ENCODE peak calls at places on chromosomes 5 and 9, in four cellular contexts. J is GM12878, G is HepG2, P is K562. D is an unnamed sample.

GRCh38 chr9:38343037-38343436 is 49.5 kb upstream of the ALDH1B1 start:
- DNase-seq in J (no peak), P (no peak), G (no peak), D (no peak)

GRCh38 chr5:159441441-159441840 is 111.2 kb upstream of the IL12B start:
- DNase-seq in J (no peak), P (peak; percentile 17), G (peak; percentile 16), D (peak; percentile 74)

GRCh38 chr5:148696438-148697036 is 42.2 kb upstream of the HTR4 start:
- DNase-seq in P (no peak), J (no peak), G (no peak), D (no peak)

GRCh38 chr9:675697-676370 is 165.7 kb upstream of the DMRT1 start:
- DNase-seq in J (no peak), P (no peak), G (no peak), D (no peak)

GRCh38 chr5:173888473-173889135 is 455 bp downstream of the CPEB4 start:
- DNase-seq in P (peak; percentile 32), G (no peak), J (no peak), D (no peak)

GRCh38 chr9:112823257-112823656 is 67.4 kb downstream of the SLC46A2 start:
- DNase-seq in J (no peak), G (no peak), P (no peak), D (no peak)

GRCh38 chr5:68268363-68269130 is 53.0 kb downstream of the PIK3R1 start:
- DNase-seq in J (no peak), G (no peak), P (no peak), D (no peak)

GRCh38 chr9:35798658-35799366 is 7.4 kb downstream of the NPR2 start:
- DNase-seq in P (peak; percentile 53), G (peak; percentile 25), J (no peak), D (no peak)

GRCh38 chr9:6355728-6356127 is 27.6 kb downstream of the TPD52L3 start:
- DNase-seq in J (peak; percentile 24), G (no peak), P (no peak), D (no peak)

GRCh38 chr9:132937463-132937901 is 6.9 kb downstream of the TSC1 start:
- DNase-seq in P (no peak), G (no peak), J (no peak), D (no peak)

GRCh38 chr5:125227333-125228075 is 481.1 kb upstream of the ZNF608 start:
- DNase-seq in P (no peak), J (no peak), G (no peak), D (peak; percentile 1)

GRCh38 chr5:179377421-179378115 is 32.3 kb upstream of the ADAMTS2 start:
- DNase-seq in J (no peak), P (no peak), G (no peak), D (no peak)

GRCh38 chr5:135024956-135025729 is 8.9 kb downstream of the PITX1 start:
- DNase-seq in J (no peak), P (peak; percentile 60), G (no peak), D (peak; percentile 64)

GRCh38 chr5:88583471-88583870 is 299.5 kb downstream of the MEF2C start:
- DNase-seq in J (no peak), P (no peak), G (no peak), D (no peak)

GRCh38 chr9:110303136-110303535 is 34.5 kb downstream of the TXNDC8 start:
- DNase-seq in J (no peak), G (no peak), P (no peak), D (no peak)

GRCh38 chr5:147057051-147057450 is 177.8 kb upstream of the STK32A start:
- DNase-seq in J (no peak), P (no peak), G (no peak), D (no peak)

GRCh38 chr5:140347382-140347781 is 979 bp upstream of the HBEGF start:
- DNase-seq in P (no peak), G (no peak), J (no peak), D (no peak)

GRCh38 chr5:1755321-1755949 is 44.2 kb downstream of the MRPL36 start:
- DNase-seq in J (no peak), P (no peak), G (no peak), D (no peak)

GRCh38 chr5:1754531-1755220 is 45.0 kb downstream of the MRPL36 start:
- DNase-seq in G (no peak), J (no peak), P (no peak), D (no peak)

GRCh38 chr5:1759378-1759970 is 40.2 kb downstream of the MRPL36 start:
- DNase-seq in G (no peak), P (no peak), J (no peak), D (no peak)

GRCh38 chr5:1758574-1758973 is 41.1 kb downstream of the MRPL36 start:
- DNase-seq in P (no peak), J (no peak), G (no peak), D (no peak)

DNA sequence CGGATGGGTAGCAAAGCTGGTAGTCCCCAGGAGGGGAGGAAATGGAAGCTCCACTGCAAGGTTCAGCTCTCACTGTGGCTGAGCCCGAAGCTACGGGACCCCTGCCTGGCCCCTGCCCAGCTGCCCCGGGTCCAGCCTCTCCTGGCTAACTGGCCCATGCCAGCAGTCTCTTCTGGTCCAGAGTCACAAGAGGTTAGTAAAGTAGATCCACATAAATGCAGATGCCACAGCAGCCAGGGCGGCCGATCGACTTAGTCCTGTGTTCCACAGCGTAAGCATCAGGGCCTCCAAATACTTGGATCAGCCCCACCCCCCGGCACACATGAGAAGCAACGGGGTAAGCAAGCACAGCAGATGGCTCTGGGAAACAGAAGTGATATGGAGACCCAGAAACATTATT is 42.1 kb downstream of the MRPL36 start:
- DNase-seq in P (no peak), G (no peak), J (no peak), D (no peak)
- TF ChIP-seq ESRRA in P (no peak), G (no peak), J (no peak), D (no peak)

GRCh38 chr9:76655970-76656369 is 108.3 kb upstream of the PCA3 start:
- DNase-seq in J (no peak), G (no peak), P (no peak), D (no peak)
- H3K4me3 ChIP-seq in J (no peak overlapping the region), G (no peak overlapping the region), P (no peak overlapping the region), D (no peak overlapping the region)

DNA sequence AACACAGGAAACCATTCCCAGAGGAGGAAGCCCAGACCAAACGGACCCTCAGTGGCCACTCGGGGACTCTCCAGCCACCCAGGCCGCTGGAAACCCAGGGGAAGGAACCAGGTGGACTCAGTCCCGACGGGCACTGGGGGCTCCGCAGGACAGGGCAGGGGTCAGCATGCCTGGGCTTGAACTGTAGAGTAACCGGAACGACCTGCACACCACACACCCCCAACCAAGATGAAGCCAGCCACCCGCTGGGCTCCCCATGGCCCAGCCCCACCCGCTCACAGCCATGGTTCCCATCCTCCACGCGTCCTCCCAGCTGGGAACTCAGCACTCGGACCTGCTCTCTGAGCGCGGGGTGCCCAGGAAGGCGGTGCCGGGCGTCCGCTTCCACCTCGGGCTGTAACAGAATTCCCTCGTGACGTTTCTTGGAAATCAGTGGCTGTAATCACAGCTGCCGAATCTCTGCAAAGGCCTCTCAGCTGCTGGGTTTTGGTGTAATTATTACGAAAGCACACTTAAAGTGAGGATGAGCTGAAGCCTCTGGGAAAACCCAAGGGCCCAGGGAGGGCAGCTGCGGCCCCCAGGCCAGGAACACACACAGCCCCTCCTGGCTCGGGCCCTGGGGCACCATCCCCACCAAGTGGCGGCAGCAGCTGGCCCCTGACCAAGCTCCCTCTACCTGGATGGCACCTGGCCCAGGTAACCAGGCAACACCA is 13.8 kb downstream of the NACC2 start:
- DNase-seq in P (no peak), G (no peak), J (no peak), D (no peak)
- TF ChIP-seq ESRRA in P (no peak), G (no peak), J (no peak), D (no peak)

DNA sequence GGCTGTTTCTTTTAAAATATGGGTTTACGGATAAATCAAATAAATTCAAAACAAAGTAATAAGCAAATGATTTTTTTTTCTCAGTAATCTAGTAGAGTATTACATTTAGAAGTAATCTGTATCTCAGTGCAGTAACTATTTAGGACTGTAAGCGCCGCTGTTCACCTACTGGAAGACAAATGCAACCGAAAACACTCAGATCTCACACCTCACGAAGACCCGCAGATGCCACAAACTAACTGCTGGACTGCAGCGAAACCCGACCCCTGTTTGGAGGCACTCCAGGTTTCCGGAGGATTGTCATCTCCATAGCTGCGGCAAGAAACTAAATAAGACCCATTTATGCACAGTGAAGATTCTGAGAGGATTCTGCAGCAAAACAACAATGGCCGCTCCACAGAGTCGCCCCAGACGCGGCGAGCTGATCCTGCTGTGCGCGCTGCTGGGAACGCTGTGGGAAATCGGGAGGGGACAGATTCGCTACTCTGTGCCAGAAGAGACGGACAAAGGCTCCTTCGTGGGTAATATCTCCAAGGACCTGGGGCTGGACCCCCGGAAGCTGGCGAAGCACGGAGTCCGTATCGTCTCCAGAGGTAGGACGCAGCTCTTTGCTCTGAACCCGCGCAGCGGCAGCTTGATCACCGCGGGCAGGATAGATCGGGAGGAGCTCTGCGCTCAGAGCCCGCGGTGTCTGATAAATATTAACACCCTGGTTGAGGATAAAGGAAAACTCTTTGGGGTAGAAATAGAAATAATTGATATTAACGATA is at the start of gene PCDHGA8:
- DNase-seq in P (no peak), G (no peak), J (no peak), D (peak; percentile 27)
- H3K4me3 ChIP-seq in P (peak within 1 kb of the TSS; percentile 2), G (no peak within 1 kb of the TSS), J (no peak within 1 kb of the TSS), D (no peak within 1 kb of the TSS)

GRCh38 chr9:95508968-95509850 is 7.6 kb downstream of the PTCH1 start:
- DNase-seq in P (peak; percentile 42), G (peak; percentile 73), J (peak; percentile 56), D (peak; percentile 59)
- TF ChIP-seq ESRRA in P (no peak), G (no peak), J (no peak), D (no peak)

GRCh38 chr5:150670275-150670960 is 9.4 kb downstream of the MYOZ3 start:
- DNase-seq in P (no peak), G (no peak), J (no peak), D (no peak)

GRCh38 chr5:150672237-150672883 is 11.3 kb downstream of the MYOZ3 start:
- DNase-seq in P (no peak), G (no peak), J (no peak), D (no peak)

GRCh38 chr5:150672884-150673275 is 11.8 kb downstream of the MYOZ3 start:
- DNase-seq in G (no peak), P (no peak), J (no peak), D (no peak)

GRCh38 chr5:150671509-150672236 is 10.6 kb downstream of the MYOZ3 start:
- DNase-seq in J (no peak), G (no peak), P (no peak), D (no peak)

DNA sequence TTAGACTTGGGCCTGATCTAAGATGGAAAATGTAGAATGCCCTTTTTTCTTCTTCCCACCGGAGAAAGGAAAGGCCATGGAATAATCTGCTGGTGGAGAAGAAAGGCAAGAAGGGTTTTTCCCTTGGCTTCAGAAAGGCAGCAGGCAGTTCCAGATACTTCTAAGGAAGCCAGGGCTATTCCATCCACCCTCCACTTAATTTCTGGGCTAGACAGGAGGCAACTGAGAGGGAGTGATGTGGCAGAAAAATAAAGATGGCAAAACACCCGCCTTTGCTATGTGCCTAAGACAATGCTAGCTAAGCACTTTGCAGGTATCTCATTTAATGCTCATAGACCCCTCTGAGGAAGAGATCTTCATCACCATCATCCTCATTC is 9.9 kb downstream of the MYOZ3 start:
- DNase-seq in P (no peak), G (no peak), J (no peak), D (no peak)
- H3K4me3 ChIP-seq in P (no peak overlapping the region), G (no peak overlapping the region), J (no peak overlapping the region), D (no peak overlapping the region)

GRCh38 chr5:67147768-67148167 is 48.8 kb downstream of the CD180 start:
- DNase-seq in P (no peak), J (no peak), G (peak; percentile 19), D (no peak)
- TF ChIP-seq ESRRA in P (no peak), J (no peak), G (no peak), D (no peak)